ENCODE peak calls at places on chromosomes 11 and 22, in four cellular contexts. S is Calu3, J is body of pancreas, H is epithelial cell of esophagus. Z is an unnamed sample.

GRCh38 chr11:72918825-72919224 is 104.6 kb downstream of the ATG16L2 start:
- DNase-seq in S (no peak), J (no peak), H (no peak), Z (no peak)

GRCh38 chr11:113884361-113884836 is 9.0 kb upstream of the USP28 start:
- DNase-seq in S (no peak), J (no peak), H (peak; percentile 39), Z (no peak)

GRCh38 chr11:43376594-43376993 is 17.9 kb downstream of the TTC17 start:
- DNase-seq in S (no peak), J (no peak), H (peak; percentile 96), Z (no peak)

GRCh38 chr11:45100338-45100737 is 46.1 kb upstream of the PRDM11 start:
- DNase-seq in S (no peak), J (no peak), H (peak; percentile 16), Z (peak; percentile 74)

GRCh38 chr11:76629133-76629852 is 41.3 kb downstream of the LRRC32 start:
- DNase-seq in S (no peak), J (peak; percentile 70), H (peak; percentile 27), Z (peak; percentile 96)

GRCh38 chr11:115759622-115760527 is 255.7 kb upstream of the CADM1 start:
- DNase-seq in S (no peak), J (peak; percentile 27), H (no peak), Z (no peak)

GRCh38 chr11:78313181-78313788 is 104.3 kb downstream of the GAB2 start:
- DNase-seq in S (no peak), J (peak; percentile 32), H (peak; percentile 87), Z (no peak)

GRCh38 chr11:130761560-130762220 is 154.6 kb downstream of the SNX19 start:
- DNase-seq in S (no peak), J (no peak), H (no peak), Z (no peak)

GRCh38 chr11:1780700-1781592 is 17.2 kb upstream of the CTSD start:
- DNase-seq in S (no peak), J (peak; percentile 66), H (no peak), Z (peak; percentile 95)

GRCh38 chr11:71245601-71246391 is 6.6 kb downstream of the SHANK2 start:
- DNase-seq in S (no peak), J (peak; percentile 1), H (no peak), Z (no peak)

GRCh38 chr22:28538922-28539321 is 140.7 kb downstream of the TTC28 start:
- DNase-seq in S (no peak), J (no peak), H (no peak), Z (no peak)

GRCh38 chr22:45627489-45628233 is 44.0 kb upstream of the ATXN10 start:
- DNase-seq in S (no peak), J (no peak), H (no peak), Z (no peak)

GRCh38 chr11:116275634-116276033 is 497.2 kb downstream of the BUD13 start:
- DNase-seq in S (no peak), J (no peak), H (no peak), Z (no peak)

GRCh38 chr11:134049303-134049702 is 19.6 kb upstream of the JAM3 start:
- DNase-seq in S (no peak), J (no peak), H (no peak), Z (no peak)

GRCh38 chr22:48651981-48652538 is 1175.6 kb downstream of the BRD1 start:
- DNase-seq in S (no peak), J (no peak), H (no peak), Z (no peak)

GRCh38 chr11:78070606-78071005 is 6.9 kb downstream of the THRSP start:
- DNase-seq in S (no peak), J (no peak), H (no peak), Z (no peak)

GRCh38 chr11:117970400-117971024 is 15.7 kb upstream of the IL10RA start:
- DNase-seq in S (peak; percentile 45), J (peak; percentile 40), H (peak; percentile 62), Z (peak; percentile 72)

GRCh38 chr11:116808262-116809175 is 14.6 kb downstream of the APOA4 start:
- DNase-seq in S (no peak), J (peak; percentile 92), H (peak; percentile 80), Z (no peak)

GRCh38 chr11:73394416-73395296 is 18.5 kb downstream of the RELT start:
- DNase-seq in S (no peak), J (no peak), H (no peak), Z (peak; percentile 41)

GRCh38 chr11:11626128-11626527 is 4.3 kb upstream of the GALNT18 start:
- DNase-seq in S (no peak), J (no peak), H (peak; percentile 35), Z (no peak)

GRCh38 chr11:11624206-11624605 is 2.4 kb upstream of the GALNT18 start:
- DNase-seq in S (no peak), J (no peak), H (no peak), Z (no peak)

GRCh38 chr11:11622772-11623531 is 1.1 kb upstream of the GALNT18 start:
- DNase-seq in S (no peak), J (no peak), H (no peak), Z (no peak)

GRCh38 chr11:11621881-11622706 is at the start of gene GALNT18:
- DNase-seq in S (peak; percentile 97), J (peak; percentile 92), H (peak; percentile 98), Z (no peak)

GRCh38 chr11:11624926-11625325 is 3.1 kb upstream of the GALNT18 start:
- DNase-seq in S (no peak), J (no peak), H (no peak), Z (no peak)
- TF ChIP-seq CTCF in S (no peak), J (no peak), H (no peak), Z (no peak)

GRCh38 chr11:32331098-32331497 is 104.2 kb downstream of the WT1 start:
- DNase-seq in S (no peak), J (no peak), H (no peak), Z (no peak)

GRCh38 chr11:32333335-32333991 is 101.9 kb downstream of the WT1 start:
- DNase-seq in S (peak; percentile 3), J (peak; percentile 78), H (peak; percentile 52), Z (peak; percentile 46)

GRCh38 chr11:32331792-32332191 is 103.5 kb downstream of the WT1 start:
- DNase-seq in S (no peak), J (no peak), H (no peak), Z (no peak)

GRCh38 chr11:32332990-32333334 is 102.4 kb downstream of the WT1 start:
- DNase-seq in S (no peak), J (no peak), H (no peak), Z (no peak)

GRCh38 chr11:32334822-32335221 is 100.5 kb downstream of the WT1 start:
- DNase-seq in S (peak; percentile 4), J (no peak), H (peak; percentile 24), Z (no peak)
- TF ChIP-seq CTCF in S (peak; percentile 22), J (no peak), H (no peak), Z (peak; percentile 25)

GRCh38 chr22:22429374-22430108 is 79.0 kb downstream of the ZNF280B start:
- DNase-seq in S (no peak), J (no peak), H (no peak), Z (no peak)

GRCh38 chr22:22433770-22434169 is 74.8 kb downstream of the ZNF280B start:
- DNase-seq in S (no peak), J (no peak), H (no peak), Z (no peak)

GRCh38 chr22:22432479-22432878 is 76.1 kb downstream of the ZNF280B start:
- DNase-seq in S (no peak), J (no peak), H (no peak), Z (no peak)

GRCh38 chr22:22432937-22433336 is 75.6 kb downstream of the ZNF280B start:
- DNase-seq in S (no peak), J (no peak), H (no peak), Z (no peak)

GRCh38 chr22:22431271-22432220 is 77.0 kb downstream of the ZNF280B start:
- DNase-seq in S (peak; percentile 80), J (peak; percentile 60), H (peak; percentile 56), Z (no peak)
- TF ChIP-seq CTCF in S (no peak), J (peak; percentile 50), H (peak; percentile 74), Z (peak; percentile 81)

GRCh38 chr11:12704049-12704448 is 29.8 kb downstream of the TEAD1 start:
- DNase-seq in S (no peak), J (no peak), H (peak; percentile 81), Z (no peak)
- TF ChIP-seq CTCF in S (no peak), J (no peak), H (no peak), Z (no peak)

DNA sequence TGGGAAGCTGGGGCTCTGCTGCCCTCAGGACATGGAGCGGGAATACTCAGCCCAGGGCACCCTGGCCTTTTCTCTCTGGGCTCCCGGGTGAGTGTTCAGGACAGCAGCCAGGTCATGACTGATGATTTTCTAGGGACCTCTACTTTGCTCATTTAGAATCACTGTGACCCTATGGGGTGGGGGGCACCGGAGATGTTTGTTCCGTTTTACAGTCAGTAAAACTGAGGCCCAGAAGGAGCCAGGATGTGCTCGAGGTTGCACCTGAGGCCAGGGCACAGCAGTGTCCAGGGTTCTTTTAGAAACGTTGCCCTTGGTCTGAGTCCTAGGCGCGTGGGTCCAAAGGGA is 48.1 kb downstream of the SMIM38 start:
- DNase-seq in S (no peak), J (no peak), H (no peak), Z (no peak)
- TF ChIP-seq CTCF in S (no peak), J (no peak), H (no peak), Z (no peak)

GRCh38 chr11:70082829-70083228 is 4.7 kb downstream of the ANO1 start:
- DNase-seq in S (peak; percentile 28), J (no peak), H (no peak), Z (no peak)
- TF ChIP-seq CTCF in S (peak; percentile 37), J (no peak), H (no peak), Z (no peak)

GRCh38 chr22:40367342-40367741 is 3.1 kb upstream of the SGSM3 start:
- DNase-seq in S (no peak), J (no peak), H (no peak), Z (no peak)

GRCh38 chr22:40368016-40368415 is 2.4 kb upstream of the SGSM3 start:
- DNase-seq in S (no peak), J (no peak), H (no peak), Z (no peak)

GRCh38 chr22:40364431-40364830 is 6.0 kb upstream of the SGSM3 start:
- DNase-seq in S (no peak), J (no peak), H (no peak), Z (no peak)

GRCh38 chr22:40361100-40361499 is 9.3 kb upstream of the SGSM3 start:
- DNase-seq in S (no peak), J (no peak), H (no peak), Z (no peak)

GRCh38 chr22:40363059-40363458 is 7.3 kb upstream of the SGSM3 start:
- DNase-seq in S (no peak), J (no peak), H (no peak), Z (no peak)
- TF ChIP-seq CTCF in S (no peak), J (no peak), H (no peak), Z (no peak)

DNA sequence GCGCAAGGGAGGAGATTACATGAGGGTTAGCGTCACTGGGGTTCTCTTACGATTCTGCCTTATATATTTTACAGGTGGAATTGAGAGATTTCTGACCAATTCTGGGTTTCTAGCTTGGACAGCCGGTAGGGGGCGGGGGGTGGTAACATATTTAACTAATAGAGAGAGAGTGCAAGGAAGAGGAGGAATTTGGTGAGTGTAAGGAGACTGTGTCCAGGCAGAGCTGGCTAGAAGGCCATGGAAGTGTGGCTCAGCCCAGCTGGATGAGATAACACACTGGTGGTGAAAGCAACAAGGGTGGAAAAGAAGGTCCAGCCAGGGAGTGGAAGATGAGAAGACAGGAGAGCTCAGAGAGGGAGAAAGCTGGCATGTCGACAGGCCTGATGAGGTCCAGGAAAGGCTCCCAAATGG is 56.5 kb downstream of the ST3GAL4 start:
- DNase-seq in S (no peak), J (no peak), H (no peak), Z (no peak)
- TF ChIP-seq CTCF in S (no peak), J (no peak), H (peak; percentile 1), Z (no peak)